ENCODE peak calls at places on chromosomes 1 and 21, in ten cellular contexts. U, W, S, Z, G, O, F, R, E and Y are unnamed samples.

GRCh38 chr21:39668369-39668768 is 55.6 kb downstream of the B3GALT5 start:
- DNase-seq in U (no peak), W (no peak), S (no peak), Z (no peak), G (no peak), O (no peak), F (no peak), R (no peak), E (no peak), Y (no peak)

GRCh38 chr1:228101994-228102790 is 933 bp downstream of the C1orf35 start:
- DNase-seq in U (peak; percentile 51), W (no peak), S (no peak), Z (peak; percentile 53), G (peak; percentile 71), O (peak; percentile 66), F (no peak), R (peak; percentile 66), E (peak; percentile 76), Y (no peak)

GRCh38 chr1:156676820-156677615 is at the start of gene NES:
- DNase-seq in U (no peak), W (no peak), S (no peak), Z (no peak), G (peak; percentile 50), O (no peak), F (no peak), R (peak; percentile 86), E (no peak), Y (peak; percentile 83)

GRCh38 chr1:111739222-111739983 is at the start of gene INKA2:
- DNase-seq in U (peak; percentile 74), W (peak; percentile 74), S (peak; percentile 94), Z (peak; percentile 91), G (peak; percentile 91), O (peak; percentile 85), F (peak; percentile 47), R (peak; percentile 91), E (peak; percentile 72), Y (peak; percentile 87)

GRCh38 chr1:116708255-116708900 is 40.8 kb upstream of the IGSF3 start:
- DNase-seq in U (no peak), W (no peak), S (no peak), Z (no peak), G (no peak), O (no peak), F (no peak), R (no peak), E (no peak), Y (no peak)

GRCh38 chr1:32539584-32540571 is 651 bp downstream of the ZBTB8A start:
- DNase-seq in U (peak; percentile 22), W (no peak), S (no peak), Z (peak; percentile 34), G (peak; percentile 44), O (peak; percentile 54), F (no peak), R (peak; percentile 67), E (peak; percentile 20), Y (peak; percentile 31)

GRCh38 chr21:28922368-28922767 is 70.3 kb downstream of the LTN1 start:
- DNase-seq in U (no peak), W (no peak), S (no peak), Z (no peak), G (no peak), O (no peak), F (no peak), R (peak; percentile 44), E (no peak), Y (no peak)

GRCh38 chr1:74467786-74468377 is 44.5 kb downstream of the LRRC53 start:
- DNase-seq in U (no peak), W (no peak), S (no peak), Z (no peak), G (no peak), O (no peak), F (no peak), R (no peak), E (no peak), Y (no peak)

GRCh38 chr1:35660581-35661473 is 19.5 kb upstream of the PSMB2 start:
- DNase-seq in U (no peak), W (no peak), S (no peak), Z (no peak), G (no peak), O (no peak), F (no peak), R (no peak), E (no peak), Y (no peak)

GRCh38 chr1:27527223-27527856 is 37.4 kb upstream of the WASF2 start:
- DNase-seq in U (no peak), W (no peak), S (peak; percentile 86), Z (no peak), G (peak; percentile 66), O (peak; percentile 66), F (no peak), R (peak; percentile 94), E (no peak), Y (peak; percentile 80)

GRCh38 chr1:220113136-220113695 is 19.3 kb downstream of the IARS2 start:
- DNase-seq in U (no peak), W (no peak), S (no peak), Z (no peak), G (no peak), O (peak; percentile 15), F (no peak), R (no peak), E (no peak), Y (no peak)

GRCh38 chr1:36034692-36035091 is 49.2 kb upstream of the TEKT2 start:
- DNase-seq in U (no peak), W (no peak), S (no peak), Z (no peak), G (no peak), O (no peak), F (no peak), R (no peak), E (peak; percentile 2), Y (no peak)

GRCh38 chr1:228164561-228165371 is 838 bp upstream of the IBA57 start:
- DNase-seq in U (no peak), W (no peak), S (peak; percentile 67), Z (no peak), G (no peak), O (no peak), F (no peak), R (no peak), E (no peak), Y (no peak)

DNA sequence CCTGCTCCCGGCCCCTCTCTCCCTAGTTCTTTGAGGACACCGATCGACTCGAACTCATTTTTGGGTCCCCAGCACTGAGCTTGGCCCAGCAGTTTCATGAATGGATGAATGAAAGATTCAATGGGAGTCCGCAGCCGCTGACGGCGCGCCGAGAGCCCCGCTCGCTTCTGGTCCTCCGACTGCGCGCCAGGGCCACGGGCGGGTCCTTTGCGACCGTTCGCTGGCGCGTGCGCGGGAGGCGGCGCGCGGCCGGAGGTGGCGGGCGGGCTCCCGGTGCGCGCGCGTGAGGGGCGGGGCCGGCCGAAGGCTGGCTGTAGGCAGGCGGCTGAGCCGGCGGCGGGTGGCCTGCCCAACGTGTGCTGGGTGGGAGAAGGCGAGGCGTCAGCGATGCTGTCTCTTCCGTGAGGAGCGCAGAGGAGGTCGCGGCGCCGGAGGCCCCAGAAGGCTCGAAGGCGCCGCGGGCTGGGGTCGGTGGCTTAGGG is at the start of gene MAST2:
- DNase-seq in U (peak; percentile 86), W (peak; percentile 56), S (peak; percentile 88), Z (peak; percentile 92), G (peak; percentile 93), O (peak; percentile 91), F (no peak), R (peak; percentile 90), E (peak; percentile 77), Y (peak; percentile 82)
- TF ChIP-seq POLR2A in U (peak; percentile 71), W (no peak), S (peak; percentile 67), Z (no peak), G (peak; percentile 68), O (peak; percentile 36), F (peak; percentile 84), R (peak; percentile 75), E (peak; percentile 78), Y (peak; percentile 78)

GRCh38 chr1:222893255-222893654 is 78.4 kb downstream of the DISP1 start:
- DNase-seq in U (no peak), W (no peak), S (no peak), Z (no peak), G (no peak), O (no peak), F (no peak), R (no peak), E (no peak), Y (no peak)

GRCh38 chr1:222894331-222894730 is 79.5 kb downstream of the DISP1 start:
- DNase-seq in U (no peak), W (no peak), S (no peak), Z (no peak), G (no peak), O (no peak), F (no peak), R (no peak), E (no peak), Y (no peak)

GRCh38 chr1:222897527-222898190 is 82.8 kb downstream of the DISP1 start:
- DNase-seq in U (no peak), W (no peak), S (no peak), Z (no peak), G (no peak), O (no peak), F (no peak), R (no peak), E (no peak), Y (no peak)

GRCh38 chr1:222898191-222898527 is 83.3 kb downstream of the DISP1 start:
- DNase-seq in U (no peak), W (no peak), S (no peak), Z (no peak), G (no peak), O (no peak), F (no peak), R (no peak), E (no peak), Y (no peak)

GRCh38 chr1:222896630-222897526 is 82.0 kb downstream of the DISP1 start:
- DNase-seq in U (no peak), W (no peak), S (no peak), Z (no peak), G (no peak), O (no peak), F (no peak), R (no peak), E (no peak), Y (no peak)
- TF ChIP-seq POLR2A in U (no peak), W (no peak), S (no peak), Z (no peak), G (no peak), O (no peak), F (no peak), R (no peak), E (no peak), Y (no peak)

DNA sequence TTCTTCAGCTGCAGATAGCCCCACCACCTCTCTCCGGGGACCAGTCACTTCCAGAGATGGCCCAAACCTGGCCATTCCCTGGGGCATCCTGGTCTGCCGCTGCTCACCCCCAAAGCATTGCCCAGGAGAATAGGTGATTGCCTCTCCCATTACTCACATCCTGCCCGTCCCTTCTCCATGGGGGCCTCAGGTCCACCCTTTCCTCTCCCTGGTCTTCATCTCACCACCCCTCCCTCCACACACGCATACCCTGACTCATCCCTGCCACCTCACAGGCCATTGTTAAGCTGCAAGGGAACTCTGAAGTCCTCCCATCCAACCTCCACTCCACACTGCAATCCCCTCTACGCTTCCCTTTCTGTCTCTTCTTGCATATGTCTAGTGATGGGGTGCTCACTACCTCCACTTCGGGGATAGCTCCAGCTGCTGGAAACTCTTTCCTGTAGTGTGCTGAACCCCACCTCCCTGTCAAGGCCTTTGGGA is at the start of gene PLEKHG5:
- DNase-seq in U (no peak), W (peak; percentile 60), S (no peak), Z (no peak), G (no peak), O (no peak), F (no peak), R (no peak), E (no peak), Y (no peak)
- TF ChIP-seq POLR2A in U (no peak), W (no peak), S (no peak), Z (no peak), G (no peak), O (no peak), F (no peak), R (no peak), E (no peak), Y (no peak)

GRCh38 chr1:2633401-2633935 is 652 bp upstream of the MMEL1 start:
- DNase-seq in U (no peak), W (no peak), S (no peak), Z (no peak), G (no peak), O (no peak), F (no peak), R (no peak), E (no peak), Y (no peak)
- TF ChIP-seq POLR2A in U (no peak), W (no peak), S (no peak), Z (no peak), G (no peak), O (no peak), F (no peak), R (no peak), E (no peak), Y (no peak)